ENCODE peak calls at places on chromosomes 13 and 19, in ten cellular contexts. One of them, this sample, is unnamed.
A peak's percentile ranks its signal among the peaks of the same experiment; 100 is the strongest.

GRCh38 chr13:28573595-28574373 is 78.9 kb upstream of the FLT1 start:
- DNase-seq in GDM1: no peak
- DNase-seq in AG09319: no peak
- DNase-seq in Daoy: no peak
- DNase-seq in activated naive CD4-positive, alpha-beta T cell treated with Interleukin-2 at 50 U/mL for 16 hours: no peak
- DNase-seq in stimulated activated CD4-positive, alpha-beta T cell treated with anti-CD3 and anti-CD28 coated beads, TNF-alpha, amount 100 ng/mL, for 24 hours: no peak
- DNase-seq in CD4-positive, alpha-beta T cell: no peak
- DNase-seq in mesenchymal stem cell: no peak
- DNase-seq in hypothalamus: no peak
- DNase-seq in stimulated activated naive CD8-positive, alpha-beta T cell treated with anti-CD3 and anti-CD28 coated beads, Interleukin-15, amount 100 ng/mL, for 72 hours: no peak
- DNase-seq in this sample: no peak

GRCh38 chr13:43686557-43686956 is 100.2 kb downstream of the ENOX1 start:
- DNase-seq in GDM1: no peak
- DNase-seq in AG09319: peak; percentile 10
- DNase-seq in Daoy: peak; percentile 55
- DNase-seq in activated naive CD4-positive, alpha-beta T cell treated with Interleukin-2 at 50 U/mL for 16 hours: no peak
- DNase-seq in stimulated activated CD4-positive, alpha-beta T cell treated with anti-CD3 and anti-CD28 coated beads, TNF-alpha, amount 100 ng/mL, for 24 hours: no peak
- DNase-seq in CD4-positive, alpha-beta T cell: no peak
- DNase-seq in mesenchymal stem cell: peak; percentile 99
- DNase-seq in hypothalamus: no peak
- DNase-seq in stimulated activated naive CD8-positive, alpha-beta T cell treated with anti-CD3 and anti-CD28 coated beads, Interleukin-15, amount 100 ng/mL, for 72 hours: no peak
- DNase-seq in this sample: peak; percentile 26

GRCh38 chr19:48290923-48291700 is 21.2 kb downstream of the ZNF114 start:
- DNase-seq in GDM1: peak; percentile 12
- DNase-seq in AG09319: peak; percentile 57
- DNase-seq in Daoy: peak; percentile 84
- DNase-seq in activated naive CD4-positive, alpha-beta T cell treated with Interleukin-2 at 50 U/mL for 16 hours: peak; percentile 63
- DNase-seq in stimulated activated CD4-positive, alpha-beta T cell treated with anti-CD3 and anti-CD28 coated beads, TNF-alpha, amount 100 ng/mL, for 24 hours: peak; percentile 47
- DNase-seq in CD4-positive, alpha-beta T cell: peak; percentile 57
- DNase-seq in mesenchymal stem cell: peak; percentile 86
- DNase-seq in hypothalamus: peak; percentile 48
- DNase-seq in stimulated activated naive CD8-positive, alpha-beta T cell treated with anti-CD3 and anti-CD28 coated beads, Interleukin-15, amount 100 ng/mL, for 72 hours: peak; percentile 47
- DNase-seq in this sample: peak; percentile 65

GRCh38 chr19:43506629-43507028 is 2.1 kb upstream of the PHLDB3 start:
- DNase-seq in GDM1: no peak
- DNase-seq in AG09319: no peak
- DNase-seq in Daoy: no peak
- DNase-seq in activated naive CD4-positive, alpha-beta T cell treated with Interleukin-2 at 50 U/mL for 16 hours: no peak
- DNase-seq in stimulated activated CD4-positive, alpha-beta T cell treated with anti-CD3 and anti-CD28 coated beads, TNF-alpha, amount 100 ng/mL, for 24 hours: no peak
- DNase-seq in CD4-positive, alpha-beta T cell: no peak
- DNase-seq in mesenchymal stem cell: no peak
- DNase-seq in hypothalamus: no peak
- DNase-seq in stimulated activated naive CD8-positive, alpha-beta T cell treated with anti-CD3 and anti-CD28 coated beads, Interleukin-15, amount 100 ng/mL, for 72 hours: no peak
- DNase-seq in this sample: no peak

GRCh38 chr19:49468746-49469447 is 5.1 kb upstream of the FLT3LG start:
- DNase-seq in GDM1: peak; percentile 79
- DNase-seq in AG09319: no peak
- DNase-seq in Daoy: peak; percentile 63
- DNase-seq in activated naive CD4-positive, alpha-beta T cell treated with Interleukin-2 at 50 U/mL for 16 hours: peak; percentile 76
- DNase-seq in stimulated activated CD4-positive, alpha-beta T cell treated with anti-CD3 and anti-CD28 coated beads, TNF-alpha, amount 100 ng/mL, for 24 hours: no peak
- DNase-seq in CD4-positive, alpha-beta T cell: peak; percentile 84
- DNase-seq in mesenchymal stem cell: peak; percentile 17
- DNase-seq in hypothalamus: no peak
- DNase-seq in stimulated activated naive CD8-positive, alpha-beta T cell treated with anti-CD3 and anti-CD28 coated beads, Interleukin-15, amount 100 ng/mL, for 72 hours: peak; percentile 80
- DNase-seq in this sample: peak; percentile 69

GRCh38 chr13:30026093-30026492 is 175.7 kb upstream of the UBL3 start:
- DNase-seq in GDM1: no peak
- DNase-seq in AG09319: no peak
- DNase-seq in Daoy: no peak
- DNase-seq in activated naive CD4-positive, alpha-beta T cell treated with Interleukin-2 at 50 U/mL for 16 hours: no peak
- DNase-seq in stimulated activated CD4-positive, alpha-beta T cell treated with anti-CD3 and anti-CD28 coated beads, TNF-alpha, amount 100 ng/mL, for 24 hours: no peak
- DNase-seq in CD4-positive, alpha-beta T cell: no peak
- DNase-seq in mesenchymal stem cell: no peak
- DNase-seq in hypothalamus: no peak
- DNase-seq in stimulated activated naive CD8-positive, alpha-beta T cell treated with anti-CD3 and anti-CD28 coated beads, Interleukin-15, amount 100 ng/mL, for 72 hours: no peak
- DNase-seq in this sample: no peak

GRCh38 chr19:2051771-2052704 is 994 bp upstream of the MKNK2 start:
- DNase-seq in GDM1: no peak
- DNase-seq in AG09319: no peak
- DNase-seq in Daoy: no peak
- DNase-seq in activated naive CD4-positive, alpha-beta T cell treated with Interleukin-2 at 50 U/mL for 16 hours: peak; percentile 38
- DNase-seq in stimulated activated CD4-positive, alpha-beta T cell treated with anti-CD3 and anti-CD28 coated beads, TNF-alpha, amount 100 ng/mL, for 24 hours: no peak
- DNase-seq in CD4-positive, alpha-beta T cell: peak; percentile 45
- DNase-seq in mesenchymal stem cell: no peak
- DNase-seq in hypothalamus: peak; percentile 34
- DNase-seq in stimulated activated naive CD8-positive, alpha-beta T cell treated with anti-CD3 and anti-CD28 coated beads, Interleukin-15, amount 100 ng/mL, for 72 hours: peak; percentile 53
- DNase-seq in this sample: no peak

GRCh38 chr19:38290631-38291147 is 13.4 kb upstream of the C19orf33 start:
- DNase-seq in GDM1: no peak
- DNase-seq in AG09319: peak; percentile 67
- DNase-seq in Daoy: peak; percentile 96
- DNase-seq in activated naive CD4-positive, alpha-beta T cell treated with Interleukin-2 at 50 U/mL for 16 hours: no peak
- DNase-seq in stimulated activated CD4-positive, alpha-beta T cell treated with anti-CD3 and anti-CD28 coated beads, TNF-alpha, amount 100 ng/mL, for 24 hours: no peak
- DNase-seq in CD4-positive, alpha-beta T cell: no peak
- DNase-seq in mesenchymal stem cell: peak; percentile 95
- DNase-seq in hypothalamus: no peak
- DNase-seq in stimulated activated naive CD8-positive, alpha-beta T cell treated with anti-CD3 and anti-CD28 coated beads, Interleukin-15, amount 100 ng/mL, for 72 hours: no peak
- DNase-seq in this sample: peak; percentile 94